ENCODE peak calls at places on chromosomes 2 and 18, in nine cellular contexts. D, W, J, M, C, E, G, T and X are unnamed samples.

GRCh38 chr2:198991431-198991830 is 466.3 kb downstream of the SATB2 start:
- DNase-seq in W (no peak), D (no peak), C (no peak), T (no peak), J (no peak), G (no peak), E (no peak), M (no peak), X (no peak)

GRCh38 chr2:206256711-206257110 is 17.8 kb upstream of the ZDBF2 start:
- DNase-seq in C (no peak), W (no peak), E (no peak), G (no peak), J (no peak), M (no peak), D (no peak), T (no peak), X (no peak)

GRCh38 chr2:160402997-160403979 is 90.3 kb downstream of the RBMS1 start:
- DNase-seq in M (no peak), D (peak; percentile 84), C (no peak), J (no peak), T (no peak), W (no peak), G (no peak), E (no peak), X (no peak)

GRCh38 chr2:8009010-8009597 is 672.8 kb upstream of the ID2 start:
- DNase-seq in M (no peak), T (peak; percentile 44), W (no peak), G (no peak), D (no peak), C (no peak), J (no peak), E (no peak), X (no peak)

GRCh38 chr2:233976087-233976486 is 58.9 kb downstream of the TRPM8 start:
- DNase-seq in E (no peak), W (no peak), C (no peak), G (no peak), D (no peak), T (no peak), M (no peak), J (no peak), X (no peak)

GRCh38 chr18:7779226-7779625 is 212.1 kb downstream of the PTPRM start:
- DNase-seq in T (no peak), C (no peak), E (no peak), G (no peak), W (no peak), J (no peak), M (peak; percentile 38), D (no peak), X (no peak)

GRCh38 chr2:168633200-168633599 is 169.2 kb upstream of the NOSTRIN start:
- DNase-seq in M (no peak), G (no peak), D (no peak), W (no peak), T (no peak), C (no peak), E (no peak), J (peak; percentile 6), X (no peak)

GRCh38 chr2:97999536-97999935 is 3.8 kb upstream of the TMEM131 start:
- DNase-seq in J (no peak), E (no peak), C (no peak), G (no peak), D (no peak), W (no peak), T (no peak), M (no peak), X (no peak)

GRCh38 chr2:117948585-117948984 is 65.3 kb downstream of the CCDC93 start:
- DNase-seq in W (no peak), C (no peak), D (no peak), G (no peak), T (no peak), E (no peak), J (no peak), M (no peak), X (no peak)

GRCh38 chr2:201093573-201093972 is 21.8 kb downstream of the NDUFB3 start:
- DNase-seq in C (no peak), D (no peak), J (no peak), G (no peak), T (no peak), M (no peak), E (no peak), W (no peak), X (no peak)

GRCh38 chr2:172348555-172349288 is 78.7 kb upstream of the ITGA6 start:
- DNase-seq in W (no peak), C (no peak), J (no peak), D (no peak), T (no peak), M (no peak), E (no peak), G (no peak), X (no peak)

GRCh38 chr18:13446581-13447470 is 228.3 kb downstream of the LDLRAD4 start:
- DNase-seq in M (peak; percentile 7), T (no peak), W (no peak), G (no peak), C (no peak), D (no peak), J (no peak), E (no peak), X (no peak)

GRCh38 chr2:157900203-157900602 is 24.1 kb upstream of the ACVR1 start:
- DNase-seq in W (no peak), M (no peak), G (no peak), T (no peak), D (no peak), J (no peak), C (no peak), E (no peak), X (no peak)